ENCODE peak calls at places on chromosomes 1 and 21, in nine cellular contexts. L is erythroblast; Y is body of pancreas; U is stimulated activated CD8-positive, alpha-beta memory T cell treated with anti-CD3 and anti-CD28 coated beads, Interleukin-7, amount 100 ng/mL, for 48 hours; S is activated CD4-positive, alpha-beta T cell treated with anti-CD3 and anti-CD28 coated beads, Interleukin-2, amount 50 U/mL, for 4 hours; G is colonic mucosa; T is left lung; J is GM18507; Z is WERI-Rb-1. D is an unnamed sample.

GRCh38 chr21:43767980-43768867 is 7.9 kb downstream of the CSTB start:
- DNase-seq in L (peak; percentile 90), Y (peak; percentile 64), U (no peak), S (no peak), G (peak; percentile 76), T (peak; percentile 83), J (no peak), Z (no peak), D (no peak)

GRCh38 chr1:84415386-84415785 is 17.1 kb downstream of the DNASE2B start:
- DNase-seq in L (no peak), Y (no peak), U (no peak), S (no peak), G (no peak), T (no peak), J (no peak), Z (no peak), D (no peak)

GRCh38 chr21:37484535-37485474 is 118.2 kb downstream of the DYRK1A start:
- DNase-seq in L (no peak), Y (no peak), U (no peak), S (no peak), G (no peak), T (no peak), J (no peak), Z (no peak), D (no peak)

GRCh38 chr1:145884675-145885074 is 991 bp downstream of the ANKRD35 start:
- DNase-seq in L (no peak), Y (no peak), U (no peak), S (no peak), G (no peak), T (no peak), J (no peak), Z (no peak), D (no peak)

GRCh38 chr21:43864806-43865470 is at the start of gene AGPAT3:
- DNase-seq in L (peak; percentile 79), Y (no peak), U (no peak), S (peak; percentile 25), G (no peak), T (no peak), J (no peak), Z (no peak), D (peak; percentile 65)

GRCh38 chr1:87449348-87449963 is 120.8 kb downstream of the LMO4 start:
- DNase-seq in L (no peak), Y (peak; percentile 85), U (peak; percentile 35), S (no peak), G (peak; percentile 66), T (no peak), J (no peak), Z (no peak), D (peak; percentile 9)

GRCh38 chr1:23638786-23639241 is 52.8 kb upstream of the RPL11 start:
- DNase-seq in L (no peak), Y (no peak), U (no peak), S (no peak), G (no peak), T (no peak), J (no peak), Z (no peak), D (no peak)

GRCh38 chr1:173050865-173051264 is at the start of gene TNFSF18:
- DNase-seq in L (peak; percentile 64), Y (peak; percentile 13), U (no peak), S (no peak), G (no peak), T (no peak), J (no peak), Z (no peak), D (no peak)

GRCh38 chr1:87045757-87046422 is 131.5 kb downstream of the HS2ST1 start:
- DNase-seq in L (no peak), Y (no peak), U (peak; percentile 59), S (peak; percentile 34), G (no peak), T (no peak), J (no peak), Z (no peak), D (no peak)

GRCh38 chr21:29797155-29797554 is 142.6 kb downstream of the GRIK1 start:
- DNase-seq in L (no peak), Y (no peak), U (no peak), S (no peak), G (no peak), T (no peak), J (no peak), Z (no peak), D (no peak)

GRCh38 chr1:50023292-50024159 is at the start of gene AGBL4:
- DNase-seq in L (peak; percentile 33), Y (peak; percentile 76), U (no peak), S (no peak), G (peak; percentile 69), T (peak; percentile 50), J (no peak), Z (peak; percentile 81), D (no peak)

GRCh38 chr21:32241434-32241785 is 37.4 kb downstream of the MIS18A start:
- DNase-seq in L (no peak), Y (no peak), U (no peak), S (no peak), G (no peak), T (no peak), J (no peak), Z (no peak), D (no peak)

GRCh38 chr1:51621841-51622454 is 5.1 kb downstream of the OSBPL9 start:
- DNase-seq in L (no peak), Y (no peak), U (no peak), S (no peak), G (no peak), T (no peak), J (no peak), Z (no peak), D (no peak)